ENCODE peak calls at places on chromosomes 11 and 22, in five cellular contexts. One of them, this sample, is unnamed.

GRCh38 chr11:95863486-95864140 is 60.3 kb downstream of the MTMR2 start:
- DNase-seq in NB4: no peak
- DNase-seq in effector memory CD8-positive, alpha-beta T cell: no peak
- DNase-seq in H7: no peak
- DNase-seq in lower lobe of right lung: no peak
- DNase-seq in this sample: peak; percentile 14

GRCh38 chr22:44795701-44796630 is 43.6 kb downstream of the ARHGAP8 start:
- DNase-seq in effector memory CD8-positive, alpha-beta T cell: no peak
- DNase-seq in NB4: no peak
- DNase-seq in lower lobe of right lung: no peak
- DNase-seq in H7: peak; percentile 86
- DNase-seq in this sample: no peak

GRCh38 chr22:49855491-49855911 is 1.9 kb downstream of the ZBED4 start:
- DNase-seq in lower lobe of right lung: no peak
- DNase-seq in NB4: no peak
- DNase-seq in effector memory CD8-positive, alpha-beta T cell: no peak
- DNase-seq in H7: peak; percentile 30
- DNase-seq in this sample: no peak

GRCh38 chr11:67054851-67055523 is 1.7 kb upstream of the RHOD start:
- DNase-seq in NB4: no peak
- DNase-seq in lower lobe of right lung: peak; percentile 78
- DNase-seq in effector memory CD8-positive, alpha-beta T cell: no peak
- DNase-seq in H7: peak; percentile 75
- DNase-seq in this sample: no peak

GRCh38 chr11:68398870-68399865 is 61.4 kb upstream of the PPP6R3 start:
- DNase-seq in effector memory CD8-positive, alpha-beta T cell: no peak
- DNase-seq in NB4: no peak
- DNase-seq in H7: peak; percentile 39
- DNase-seq in lower lobe of right lung: no peak
- DNase-seq in this sample: peak; percentile 6

GRCh38 chr11:36196476-36197099 is 92.6 kb downstream of the COMMD9 start:
- DNase-seq in effector memory CD8-positive, alpha-beta T cell: no peak
- DNase-seq in H7: peak; percentile 23
- DNase-seq in NB4: no peak
- DNase-seq in lower lobe of right lung: no peak
- DNase-seq in this sample: no peak

GRCh38 chr11:119764108-119764874 is 35.3 kb upstream of the NECTIN1 start:
- DNase-seq in NB4: no peak
- DNase-seq in lower lobe of right lung: no peak
- DNase-seq in effector memory CD8-positive, alpha-beta T cell: no peak
- DNase-seq in H7: no peak
- DNase-seq in this sample: peak; percentile 34

GRCh38 chr11:30879322-30880020 is 293.3 kb upstream of the MPPED2 start:
- DNase-seq in effector memory CD8-positive, alpha-beta T cell: no peak
- DNase-seq in H7: no peak
- DNase-seq in lower lobe of right lung: no peak
- DNase-seq in NB4: no peak
- DNase-seq in this sample: no peak

GRCh38 chr11:35709386-35709785 is 46.8 kb downstream of the TRIM44 start:
- DNase-seq in H7: no peak
- DNase-seq in NB4: no peak
- DNase-seq in lower lobe of right lung: no peak
- DNase-seq in effector memory CD8-positive, alpha-beta T cell: no peak
- DNase-seq in this sample: no peak

GRCh38 chr11:72848846-72849466 is 34.7 kb downstream of the ATG16L2 start:
- DNase-seq in effector memory CD8-positive, alpha-beta T cell: peak; percentile 38
- DNase-seq in H7: peak; percentile 71
- DNase-seq in lower lobe of right lung: no peak
- DNase-seq in NB4: peak; percentile 67
- DNase-seq in this sample: no peak

GRCh38 chr11:47856186-47856585 is 8.0 kb upstream of the NUP160 start:
- DNase-seq in H7: no peak
- DNase-seq in lower lobe of right lung: no peak
- DNase-seq in effector memory CD8-positive, alpha-beta T cell: no peak
- DNase-seq in NB4: no peak
- DNase-seq in this sample: no peak

This sample was measured in GM04504.